ENCODE peak calls at places on chromosomes 7 and 10, in five cellular contexts. I is MM.1S, W is thoracic aorta, D is endothelial cell, X is fibroblast of villous mesenchyme. B is an unnamed sample.

GRCh38 chr7:114048386-114049235 is 129.8 kb upstream of the PPP1R3A start:
- DNase-seq in I (peak; percentile 59), W (no peak), D (no peak), X (peak; percentile 53), B (no peak)

GRCh38 chr7:32762894-32763293 is 128.7 kb downstream of the KBTBD2 start:
- DNase-seq in I (no peak), W (no peak), D (peak; percentile 18), X (no peak), B (no peak)

GRCh38 chr7:82050134-82050533 is 280.3 kb upstream of the HGF start:
- DNase-seq in I (no peak), W (no peak), D (no peak), X (peak; percentile 95), B (no peak)

GRCh38 chr10:60280475-60280874 is 109.2 kb downstream of the ANK3 start:
- DNase-seq in I (no peak), W (no peak), D (no peak), X (no peak), B (no peak)

GRCh38 chr7:46003896-46004875 is 83.1 kb upstream of the IGFBP3 start:
- DNase-seq in I (peak; percentile 80), W (no peak), D (no peak), X (no peak), B (no peak)

GRCh38 chr10:126187399-126187798 is 200.9 kb downstream of the ADAM12 start:
- DNase-seq in I (no peak), W (no peak), D (no peak), X (no peak), B (no peak)

GRCh38 chr10:111516144-111516543 is 439.3 kb downstream of the ADRA2A start:
- DNase-seq in I (peak; percentile 58), W (no peak), D (no peak), X (no peak), B (no peak)

GRCh38 chr7:108920490-108920889 is 350.8 kb downstream of the DNAJB9 start:
- DNase-seq in I (peak; percentile 43), W (no peak), D (no peak), X (no peak), B (no peak)

GRCh38 chr10:59675812-59676211 is 33.8 kb downstream of the SLC16A9 start:
- DNase-seq in I (no peak), W (no peak), D (peak; percentile 26), X (peak; percentile 13), B (no peak)

GRCh38 chr7:122550545-122550944 is 148.4 kb downstream of the RNF133 start:
- DNase-seq in I (no peak), W (no peak), D (no peak), X (peak; percentile 8), B (no peak)

GRCh38 chr7:72336382-72336886 is 75.7 kb downstream of the CALN1 start:
- DNase-seq in I (no peak), W (no peak), D (peak; percentile 31), X (no peak), B (no peak)

GRCh38 chr7:66837007-66837406 is 84.0 kb upstream of the TMEM248 start:
- DNase-seq in I (peak; percentile 66), W (no peak), D (no peak), X (peak; percentile 12), B (no peak)

GRCh38 chr7:47361746-47362215 is 220.1 kb downstream of the TNS3 start:
- DNase-seq in I (no peak), W (no peak), D (no peak), X (peak; percentile 75), B (no peak)

GRCh38 chr10:31644931-31645633 is 283.5 kb downstream of the ARHGAP12 start:
- DNase-seq in I (no peak), W (no peak), D (no peak), X (no peak), B (no peak)

GRCh38 chr7:138184191-138184590 is 107.9 kb downstream of the AKR1D1 start:
- DNase-seq in I (no peak), W (no peak), D (no peak), X (no peak), B (no peak)

GRCh38 chr10:91689731-91690168 is 56.9 kb upstream of the PPP1R3C start:
- DNase-seq in I (no peak), W (no peak), D (no peak), X (peak; percentile 31), B (no peak)

GRCh38 chr7:20913853-20914252 is 127.2 kb upstream of the SP8 start:
- DNase-seq in I (no peak), W (no peak), D (no peak), X (no peak), B (no peak)

GRCh38 chr10:124211921-124212320 is 118.5 kb upstream of the CHST15 start:
- DNase-seq in I (no peak), W (no peak), D (no peak), X (peak; percentile 69), B (no peak)

GRCh38 chr7:102836977-102837376 is 75.8 kb upstream of the LRRC17 start:
- DNase-seq in I (no peak), W (no peak), D (no peak), X (no peak), B (no peak)

GRCh38 chr10:60186315-60187071 is 203.2 kb downstream of the ANK3 start:
- DNase-seq in I (no peak), W (no peak), D (no peak), X (peak; percentile 6), B (no peak)

GRCh38 chr10:36182059-36182654 is 540.1 kb upstream of the FZD8 start:
- DNase-seq in I (no peak), W (no peak), D (no peak), X (peak; percentile 49), B (no peak)

GRCh38 chr10:59799421-59799820 is 46.2 kb upstream of the MRLN start:
- DNase-seq in I (no peak), W (no peak), D (no peak), X (no peak), B (no peak)

GRCh38 chr10:16828731-16829175 is 11.5 kb upstream of the RSU1 start:
- DNase-seq in I (no peak), W (no peak), D (no peak), X (peak; percentile 52), B (no peak)

GRCh38 chr10:31000071-31000787 is 31.4 kb downstream of the ZNF438 start:
- DNase-seq in I (no peak), W (no peak), D (no peak), X (no peak), B (no peak)

GRCh38 chr7:28410628-28411578 is 1.4 kb upstream of the CREB5 start:
- DNase-seq in I (no peak), W (no peak), D (no peak), X (peak; percentile 73), B (peak; percentile 55)

GRCh38 chr7:88337556-88337955 is 30.9 kb upstream of the STEAP4 start:
- DNase-seq in I (no peak), W (no peak), D (no peak), X (peak; percentile 26), B (no peak)

GRCh38 chr7:69596723-69597277 is 1.5 kb upstream of the AUTS2 start:
- DNase-seq in I (no peak), W (no peak), D (peak; percentile 10), X (no peak), B (peak; percentile 16)

GRCh38 chr7:24227603-24228359 is 56.2 kb upstream of the NPY start:
- DNase-seq in I (no peak), W (no peak), D (no peak), X (no peak), B (peak; percentile 42)

DNA sequence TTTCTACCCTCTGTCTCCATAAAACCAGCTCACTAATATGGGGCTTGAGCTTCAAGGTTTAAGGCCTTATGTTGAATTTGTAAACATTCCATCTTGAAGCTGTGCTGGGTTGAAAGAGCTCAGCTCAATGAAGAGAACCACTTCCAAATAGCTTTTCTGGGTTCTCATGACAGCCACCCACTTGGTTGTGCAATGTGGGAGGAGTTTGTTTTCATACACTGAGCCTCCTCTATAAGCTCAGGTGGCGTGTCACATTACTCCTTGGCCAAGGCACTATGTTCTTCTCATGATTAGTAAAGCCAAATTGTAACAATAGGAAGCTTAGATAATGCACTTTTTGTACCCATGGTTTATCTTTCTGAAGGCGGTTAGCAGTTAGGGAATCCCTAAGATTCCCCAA is 265.6 kb downstream of the PTEN start:
- DNase-seq in I (no peak), W (no peak), D (no peak), X (no peak), B (no peak)
- TF ChIP-seq CTCF in I (no peak), W (no peak), D (no peak), X (no peak), B (no peak)

DNA sequence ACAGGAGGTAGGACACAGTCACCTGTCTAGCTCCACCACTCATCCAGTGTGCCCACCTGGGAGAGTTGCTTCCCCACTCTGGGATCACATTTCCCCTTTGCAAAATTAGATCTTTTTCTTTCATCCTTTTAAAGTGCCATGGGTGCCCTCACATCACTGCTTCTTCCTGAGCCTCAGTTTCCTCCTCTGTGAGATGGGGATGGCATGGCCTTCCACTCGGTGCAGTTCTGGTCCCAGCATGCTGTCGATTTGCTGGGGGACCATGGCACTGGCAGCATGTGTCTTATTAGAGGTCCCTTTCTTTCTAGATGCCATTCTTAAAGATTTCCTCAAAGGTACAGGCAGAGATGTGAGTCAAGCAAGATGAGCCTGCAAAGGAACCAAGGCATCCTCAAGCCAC is 158.3 kb upstream of the ZMIZ1 start:
- DNase-seq in I (no peak), W (no peak), D (no peak), X (no peak), B (no peak)
- TF ChIP-seq CTCF in I (no peak), W (no peak), D (no peak), X (no peak), B (no peak)

GRCh38 chr7:4683043-4683883 is 1.2 kb downstream of the FOXK1 start:
- DNase-seq in I (no peak), W (no peak), D (no peak), X (no peak), B (peak; percentile 35)

GRCh38 chr7:4683884-4684565 is 1.9 kb downstream of the FOXK1 start:
- DNase-seq in I (peak; percentile 24), W (no peak), D (no peak), X (peak; percentile 86), B (peak; percentile 50)

GRCh38 chr7:4681218-4681851 is 760 bp upstream of the FOXK1 start:
- DNase-seq in I (peak; percentile 7), W (no peak), D (no peak), X (no peak), B (no peak)

GRCh38 chr7:4681922-4682620 is at the start of gene FOXK1:
- DNase-seq in I (peak; percentile 76), W (no peak), D (peak; percentile 80), X (peak; percentile 72), B (peak; percentile 96)

DNA sequence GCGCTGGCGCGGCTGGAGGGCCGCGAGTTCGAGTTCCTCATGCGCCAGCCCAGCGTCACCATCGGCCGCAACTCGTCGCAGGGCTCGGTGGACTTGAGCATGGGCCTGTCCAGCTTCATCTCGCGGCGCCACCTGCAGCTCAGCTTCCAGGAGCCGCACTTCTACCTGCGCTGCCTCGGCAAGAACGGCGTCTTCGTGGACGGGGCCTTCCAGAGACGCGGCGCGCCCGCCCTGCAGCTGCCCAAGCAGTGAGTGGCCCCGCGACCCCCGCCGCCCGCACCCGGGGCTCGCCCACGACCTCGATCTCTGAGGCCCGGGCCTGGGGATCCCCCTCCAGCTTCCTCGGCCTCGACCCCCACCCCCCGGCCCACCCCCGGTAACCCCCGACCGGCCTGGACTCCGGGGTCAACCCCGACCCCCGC is 537 bp downstream of the FOXK1 start:
- DNase-seq in I (peak; percentile 42), W (no peak), D (peak; percentile 9), X (peak; percentile 59), B (peak; percentile 58)
- TF ChIP-seq CTCF in I (peak; percentile 7), W (no peak), D (no peak), X (no peak), B (peak; percentile 13)

DNA sequence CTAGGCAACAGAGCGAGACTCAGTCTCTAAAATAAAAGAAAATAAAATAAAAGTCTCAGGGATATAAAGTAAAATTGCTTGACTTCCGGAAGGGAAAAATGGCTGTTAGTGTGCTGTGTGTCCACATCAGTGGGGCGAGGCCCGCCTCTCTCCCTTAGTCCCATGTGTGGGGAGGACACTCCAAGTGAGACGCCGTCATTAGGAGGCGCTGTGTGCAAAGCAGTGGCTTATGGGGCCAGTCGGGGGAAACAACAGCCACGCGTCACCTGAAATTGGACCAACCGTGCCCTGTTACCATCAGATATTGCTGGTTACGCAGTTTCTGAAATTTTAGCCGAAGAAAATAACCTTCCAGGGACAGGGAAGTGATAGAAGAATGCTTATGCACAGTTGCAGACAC is 15.8 kb downstream of the SFXN4 start:
- DNase-seq in I (no peak), W (no peak), D (peak; percentile 30), X (no peak), B (no peak)
- TF ChIP-seq CTCF in I (no peak), W (no peak), D (no peak), X (no peak), B (no peak)